ENCODE peak calls at places on chromosomes 6 and 20, in five cellular contexts. K is cardiac septum; J is chondrocyte; B is activated CD4-positive, CD25-positive, alpha-beta regulatory T cell treated with anti-CD3 and anti-CD28 coated beads, Interleukin-2, amount 50 U/mL, for 72 hours; E is bronchial epithelial cell. W is an unnamed sample.

GRCh38 chr6:52834481-52834880 is 6.1 kb downstream of the GSTA5 start:
- DNase-seq in K (no peak), J (no peak), B (no peak), E (peak), W (no peak)

GRCh38 chr6:39003072-39003471 is 45.5 kb upstream of the GLP1R start:
- DNase-seq in K (no peak), J (no peak), B (no peak), E (peak), W (no peak)

GRCh38 chr6:168497381-168497780 is 56.4 kb downstream of the SMOC2 start:
- DNase-seq in K (no peak), J (peak), B (no peak), E (no peak), W (no peak)

GRCh38 chr20:20456736-20457135 is 88.8 kb downstream of the INSM1 start:
- DNase-seq in K (no peak), J (no peak), B (no peak), E (no peak), W (no peak)

GRCh38 chr6:148530394-148530923 is 187.8 kb downstream of the SASH1 start:
- DNase-seq in K (no peak), J (no peak), B (no peak), E (peak), W (no peak)

GRCh38 chr20:21609221-21609620 is 95.4 kb upstream of the NKX2-2 start:
- DNase-seq in K (no peak), J (no peak), B (no peak), E (peak), W (no peak)

GRCh38 chr6:110620065-110620464 is 143.7 kb upstream of the SLC22A16 start:
- DNase-seq in K (no peak), J (no peak), B (no peak), E (no peak), W (no peak)

GRCh38 chr6:32664827-32665362 is 1.6 kb downstream of the HLA-DQB1 start:
- DNase-seq in K (no peak), J (no peak), B (peak), E (no peak), W (no peak)

GRCh38 chr20:56352656-56353055 is 6.1 kb upstream of the FAM210B start:
- DNase-seq in K (no peak), J (no peak), B (no peak), E (no peak), W (no peak)

GRCh38 chr20:50510706-50511401 is 671 bp downstream of the PTPN1 start:
- DNase-seq in K (no peak), J (no peak), B (peak), E (no peak), W (no peak)

GRCh38 chr20:58308680-58309527 is 611 bp upstream of the RAB22A start:
- DNase-seq in K (no peak), J (no peak), B (peak), E (no peak), W (peak)

GRCh38 chr20:46219190-46219589 is 89.1 kb downstream of the CDH22 start:
- DNase-seq in K (no peak), J (no peak), B (no peak), E (no peak), W (no peak)

GRCh38 chr6:112665114-112665513 is 318.0 kb downstream of the RFPL4B start:
- DNase-seq in K (no peak), J (no peak), B (no peak), E (no peak), W (no peak)

GRCh38 chr6:137647762-137648412 is 153.7 kb upstream of the OLIG3 start:
- DNase-seq in K (no peak), J (no peak), B (no peak), E (peak), W (no peak)

GRCh38 chr6:142838821-142839685 is 105.9 kb downstream of the HIVEP2 start:
- DNase-seq in K (no peak), J (no peak), B (no peak), E (peak), W (no peak)

GRCh38 chr6:145977881-145978280 is 13.7 kb upstream of the SHPRH start:
- DNase-seq in K (no peak), J (no peak), B (no peak), E (no peak), W (no peak)

GRCh38 chr6:3287976-3288707 is 29.4 kb downstream of the PSMG4 start:
- DNase-seq in K (peak), J (peak), B (no peak), E (no peak), W (peak)

GRCh38 chr6:32982084-32982701 is 13.8 kb downstream of the BRD2 start:
- DNase-seq in K (no peak), J (no peak), B (no peak), E (peak), W (no peak)

GRCh38 chr20:40668449-40669228 is 20.4 kb downstream of the MAFB start:
- DNase-seq in K (no peak), J (no peak), B (no peak), E (peak), W (no peak)

GRCh38 chr6:43175676-43176422 is 4.8 kb downstream of the SRF start:
- DNase-seq in K (no peak), J (no peak), B (no peak), E (no peak), W (no peak)

GRCh38 chr20:61263084-61263695 is 11.1 kb downstream of the CDH4 start:
- DNase-seq in K (no peak), J (no peak), B (peak), E (no peak), W (no peak)

GRCh38 chr6:137547601-137548000 is 53.4 kb upstream of the OLIG3 start:
- DNase-seq in K (no peak), J (no peak), B (no peak), E (no peak), W (no peak)

GRCh38 chr6:20540683-20541082 is 6.4 kb downstream of the CDKAL1 start:
- DNase-seq in K (no peak), J (no peak), B (no peak), E (peak), W (no peak)

GRCh38 chr6:5093231-5094015 is 8.3 kb downstream of the PPP1R3G start:
- DNase-seq in K (no peak), J (no peak), B (no peak), E (no peak), W (no peak)

GRCh38 chr6:26502169-26502568 is 2.1 kb downstream of the BTN1A1 start:
- DNase-seq in K (no peak), J (no peak), B (no peak), E (no peak), W (no peak)

GRCh38 chr20:61387204-61387958 is 135.3 kb downstream of the CDH4 start:
- DNase-seq in K (no peak), J (no peak), B (no peak), E (peak), W (no peak)

GRCh38 chr20:5715068-5715841 is 34.9 kb upstream of the SHLD1 start:
- DNase-seq in K (no peak), J (no peak), B (no peak), E (no peak), W (no peak)

GRCh38 chr6:85669735-85670194 is 27.1 kb upstream of the SYNCRIP start:
- DNase-seq in K (no peak), J (no peak), B (peak), E (peak), W (no peak)

GRCh38 chr6:53130891-53131290 is 17.8 kb downstream of the GCM1 start:
- DNase-seq in K (no peak), J (no peak), B (no peak), E (peak), W (no peak)

GRCh38 chr6:102736941-102737368 is 1343.4 kb downstream of the GRIK2 start:
- DNase-seq in K (no peak), J (no peak), B (no peak), E (peak), W (no peak)

GRCh38 chr6:82068721-82069120 is 178.8 kb downstream of the IBTK start:
- DNase-seq in K (no peak), J (no peak), B (no peak), E (no peak), W (no peak)

GRCh38 chr6:42720739-42721138 is 1.7 kb downstream of the PRPH2 start:
- DNase-seq in K (no peak), J (no peak), B (no peak), E (peak), W (no peak)

GRCh38 chr6:170243791-170244291 is 47.0 kb downstream of the DLL1 start:
- DNase-seq in K (peak), J (no peak), B (no peak), E (no peak), W (peak)

GRCh38 chr6:55023231-55023630 is 151.1 kb upstream of the HCRTR2 start:
- DNase-seq in K (no peak), J (no peak), B (no peak), E (no peak), W (no peak)

GRCh38 chr6:95294047-95294446 is 283.3 kb upstream of the MANEA start:
- DNase-seq in K (no peak), J (no peak), B (no peak), E (peak), W (no peak)